ENCODE peak calls at places on chromosomes 6 and 20, in four cellular contexts. E is fibroblast of villous mesenchyme; N is CD8-positive, alpha-beta T cell; M is iris pigment epithelial cell. V is an unnamed sample.

GRCh38 chr6:5764401-5764955 is 242.2 kb downstream of the NRN1 start:
- DNase-seq in E (no peak), N (no peak), M (peak; percentile 37), V (no peak)

GRCh38 chr6:164079275-164079600 is 664.7 kb downstream of the QKI start:
- DNase-seq in E (no peak), N (no peak), M (no peak), V (no peak)

GRCh38 chr6:121755500-121755899 is 320.1 kb downstream of the GJA1 start:
- DNase-seq in E (peak; percentile 10), N (no peak), M (no peak), V (no peak)

GRCh38 chr6:32166411-32167061 is 2.1 kb downstream of the EGFL8 start:
- DNase-seq in E (no peak), N (no peak), M (no peak), V (no peak)

GRCh38 chr6:154167163-154167562 is 128.1 kb downstream of the OPRM1 start:
- DNase-seq in E (no peak), N (no peak), M (no peak), V (no peak)

GRCh38 chr6:128233501-128233900 is 286.9 kb downstream of the PTPRK start:
- DNase-seq in E (no peak), N (no peak), M (no peak), V (no peak)

GRCh38 chr6:157272866-157273755 is 50.2 kb downstream of the TMEM242 start:
- DNase-seq in E (peak; percentile 42), N (no peak), M (no peak), V (no peak)

GRCh38 chr6:168096271-168096764 is 17.3 kb upstream of the FRMD1 start:
- DNase-seq in E (no peak), N (no peak), M (no peak), V (no peak)

GRCh38 chr6:128836761-128837160 is 46.2 kb upstream of the LAMA2 start:
- DNase-seq in E (peak; percentile 10), N (no peak), M (peak; percentile 12), V (no peak)

GRCh38 chr20:52083627-52084232 is 107.8 kb downstream of the ZFP64 start:
- DNase-seq in E (peak; percentile 79), N (peak; percentile 10), M (peak; percentile 73), V (no peak)

GRCh38 chr6:47524136-47524840 is 46.7 kb downstream of the CD2AP start:
- DNase-seq in E (no peak), N (no peak), M (peak; percentile 34), V (no peak)

GRCh38 chr6:112362827-112363565 is 15.9 kb downstream of the RFPL4B start:
- DNase-seq in E (no peak), N (no peak), M (peak; percentile 57), V (no peak)

GRCh38 chr20:61719691-61720347 is 345.9 kb downstream of the TAF4 start:
- DNase-seq in E (peak; percentile 4), N (peak; percentile 47), M (no peak), V (no peak)

GRCh38 chr6:148343383-148343782 is 745 bp downstream of the SASH1 start:
- DNase-seq in E (peak; percentile 51), N (no peak), M (no peak), V (no peak)

GRCh38 chr20:8837396-8837795 is 231.5 kb upstream of the PLCB4 start:
- DNase-seq in E (peak; percentile 65), N (no peak), M (peak; percentile 90), V (no peak)

GRCh38 chr20:63309261-63310071 is 16.5 kb downstream of the COL20A1 start:
- DNase-seq in E (peak; percentile 28), N (no peak), M (peak; percentile 23), V (no peak)

GRCh38 chr6:81997091-81997926 is 244.8 kb upstream of the TENT5A start:
- DNase-seq in E (peak; percentile 91), N (no peak), M (peak; percentile 93), V (no peak)

GRCh38 chr6:75602164-75602896 is 650 bp downstream of the SENP6 start:
- DNase-seq in E (peak; percentile 66), N (peak; percentile 43), M (peak; percentile 52), V (peak; percentile 18)

GRCh38 chr6:131510094-131510493 is 62.9 kb upstream of the ARG1 start:
- DNase-seq in E (no peak), N (no peak), M (no peak), V (no peak)

GRCh38 chr20:58287638-58288037 is 21.9 kb upstream of the RAB22A start:
- DNase-seq in E (no peak), N (no peak), M (peak; percentile 50), V (no peak)

V was measured in KG1.